ENCODE peak calls at places on chromosomes 6 and 20, in nine cellular contexts. M, G, X, J, T, K, O, H and U are unnamed samples.

GRCh38 chr6:31270788-31271640 is 878 bp downstream of the HLA-C start:
- DNase-seq in K (peak), H (peak), G (no peak), O (peak), X (no peak), M (peak), T (peak), J (peak), U (peak)

GRCh38 chr6:166998256-166999144 is 697 bp upstream of the CEP43 start:
- DNase-seq in X (no peak), T (peak), M (no peak), H (peak), K (peak), G (peak), J (peak), O (no peak), U (no peak)

GRCh38 chr20:12829121-12829520 is 179.7 kb upstream of the SPTLC3 start:
- DNase-seq in K (no peak), J (no peak), H (no peak), M (no peak), G (no peak), O (no peak), X (no peak), T (no peak), U (no peak)

GRCh38 chr6:28209753-28210535 is 15.1 kb upstream of the ZSCAN9 start:
- DNase-seq in X (no peak), O (no peak), K (no peak), G (no peak), J (no peak), T (no peak), H (no peak), M (no peak), U (no peak)

GRCh38 chr20:41232971-41233926 is 84.3 kb downstream of the ZHX3 start:
- DNase-seq in K (no peak), O (peak), T (peak), G (no peak), X (no peak), J (no peak), M (no peak), H (no peak), U (no peak)

GRCh38 chr20:63738687-63739128 is 868 bp upstream of the SLC2A4RG start:
- DNase-seq in K (peak), T (no peak), X (no peak), O (no peak), H (peak), M (peak), J (peak), G (peak), U (no peak)

GRCh38 chr6:44472250-44472945 is 84.9 kb downstream of the CDC5L start:
- DNase-seq in H (no peak), G (peak), M (no peak), K (no peak), T (no peak), J (no peak), O (no peak), X (no peak), U (no peak)

GRCh38 chr6:5135783-5136376 is 50.7 kb downstream of the PPP1R3G start:
- DNase-seq in T (peak), H (no peak), M (no peak), X (peak), O (no peak), J (peak), G (peak), K (no peak), U (no peak)

GRCh38 chr20:11118802-11119380 is 445.1 kb upstream of the JAG1 start:
- DNase-seq in T (peak), J (no peak), G (no peak), M (no peak), K (no peak), H (no peak), X (no peak), O (no peak), U (no peak)

GRCh38 chr20:37231970-37232620 is 29.5 kb downstream of the GHRH start:
- DNase-seq in J (no peak), G (no peak), X (no peak), K (no peak), T (no peak), H (no peak), M (no peak), O (no peak), U (peak)